ENCODE peak calls at places on chromosomes 5 and 9, in nine cellular contexts. U is mucosa of gallbladder; T is HTR-8/SVneo; Y is HCT116; F is brain microvascular endothelial cell; C is CD4-positive, CD25-positive, alpha-beta regulatory T cell; V is HuH-7.5; Z is activated CD4-positive, alpha-beta T cell treated with anti-CD3 and anti-CD28 coated beads, Interleukin-2, amount 10 ng/mL, durations not matched to agents 7 days and 5 days; O is A549. B is an unnamed sample.
A peak's percentile ranks its signal among the peaks of the same experiment; 100 is the strongest.

GRCh38 chr9:131405858-131406566 is 12.1 kb downstream of the PRRC2B start:
- DNase-seq in F (no peak), O (no peak), C (no peak), T (no peak), Z (peak; percentile 39), Y (no peak), U (no peak), V (no peak), B (no peak)

GRCh38 chr5:181035991-181036815 is 3.9 kb upstream of the BTNL9 start:
- DNase-seq in Z (no peak), O (no peak), T (no peak), U (peak; percentile 40), Y (no peak), C (no peak), V (no peak), F (no peak), B (peak; percentile 59)

GRCh38 chr5:16467363-16468219 is 2.0 kb upstream of the ZNF622 start:
- DNase-seq in V (no peak), Y (no peak), O (no peak), C (no peak), U (no peak), F (peak; percentile 72), Z (peak; percentile 11), T (no peak), B (no peak)

GRCh38 chr9:132411091-132411508 is 1.1 kb downstream of the CFAP77 start:
- DNase-seq in F (peak; percentile 9), C (peak; percentile 52), Z (peak; percentile 78), T (peak; percentile 25), Y (peak; percentile 68), O (peak; percentile 73), U (peak; percentile 34), V (peak; percentile 81), B (peak; percentile 87)

GRCh38 chr5:74241751-74242140 is 398.8 kb downstream of the ENC1 start:
- DNase-seq in U (no peak), O (no peak), T (no peak), C (no peak), Y (peak; percentile 21), F (no peak), V (no peak), Z (no peak), B (no peak)

GRCh38 chr5:56092115-56092514 is 97.4 kb upstream of the IL6ST start:
- DNase-seq in Y (no peak), T (no peak), V (no peak), F (no peak), U (no peak), O (no peak), Z (no peak), C (no peak), B (no peak)

GRCh38 chr5:149298163-149298562 is 26.5 kb downstream of the AFAP1L1 start:
- DNase-seq in V (no peak), T (no peak), C (no peak), Y (no peak), F (no peak), Z (no peak), U (no peak), O (no peak), B (no peak)

GRCh38 chr9:78213696-78214095 is 22.2 kb upstream of the CEP78 start:
- DNase-seq in C (no peak), F (peak; percentile 10), U (no peak), T (no peak), V (no peak), Z (peak; percentile 12), Y (no peak), O (peak; percentile 23), B (no peak)

B was measured in spleen.